ENCODE peak calls at places on chromosomes 16 and 17, in five cellular contexts. A is mammary epithelial cell, Z is fibroblast of lung, K is neuronal stem cell, S is astrocyte. P is an unnamed sample.

GRCh38 chr17:35913611-35914010 is 17.0 kb downstream of the RDM1 start:
- DNase-seq in A (no peak), Z (no peak), K (no peak), S (no peak), P (no peak)

GRCh38 chr17:3828151-3828851 is 17.7 kb downstream of the NCBP3 start:
- DNase-seq in A (no peak), Z (peak; percentile 84), K (no peak), S (peak; percentile 52), P (no peak)

GRCh38 chr17:17493249-17493985 is 2.8 kb downstream of the RASD1 start:
- DNase-seq in A (no peak), Z (no peak), K (no peak), S (no peak), P (peak; percentile 68)

GRCh38 chr17:78952706-78953105 is 27.0 kb downstream of the LGALS3BP start:
- DNase-seq in A (no peak), Z (no peak), K (no peak), S (no peak), P (no peak)

GRCh38 chr16:73047221-73047535 is 750 bp downstream of the ZFHX3 start:
- DNase-seq in A (no peak), Z (peak; percentile 70), K (no peak), S (peak; percentile 85), P (no peak)

GRCh38 chr17:72632026-72632684 is 460.3 kb downstream of the SLC39A11 start:
- DNase-seq in A (no peak), Z (no peak), K (no peak), S (no peak), P (no peak)

GRCh38 chr17:49849711-49850610 is 2.1 kb upstream of the TAC4 start:
- DNase-seq in A (no peak), Z (no peak), K (no peak), S (no peak), P (no peak)

GRCh38 chr16:89498839-89499238 is 8.5 kb upstream of the ANKRD11 start:
- DNase-seq in A (no peak), Z (no peak), K (no peak), S (no peak), P (no peak)

DNA sequence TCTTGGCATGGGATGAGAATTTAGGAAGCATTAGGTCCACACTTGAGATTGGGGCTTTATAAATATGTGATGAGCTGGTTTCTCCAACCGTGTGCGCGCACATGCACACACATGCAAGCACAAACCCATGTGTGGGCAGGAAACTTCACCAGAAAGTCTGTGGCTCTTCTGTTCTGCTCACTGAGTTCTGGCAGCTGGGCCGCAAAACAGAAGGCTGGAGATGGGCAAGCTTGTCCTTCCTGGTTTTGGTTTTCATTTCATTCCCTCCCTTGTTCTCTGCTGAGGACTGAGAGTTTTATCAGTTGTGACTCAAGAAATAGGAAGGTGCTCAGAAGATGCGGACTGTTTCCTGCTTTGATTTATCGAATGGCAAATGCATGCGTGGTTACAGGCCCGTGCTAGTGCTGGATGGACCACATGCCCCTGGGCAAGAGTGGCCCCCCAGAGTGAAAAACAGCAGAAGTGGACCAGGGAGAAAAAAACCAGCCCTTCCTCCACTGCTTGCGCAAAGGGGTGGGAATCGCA is 14.1 kb downstream of the MAP3K14 start:
- DNase-seq in A (peak; percentile 69), Z (peak; percentile 56), K (no peak), S (peak; percentile 90), P (no peak)
- H2AFZ ChIP-seq in A (peak overlapping the region; percentile 44), Z (no peak overlapping the region), K (no peak overlapping the region), S (no peak overlapping the region), P (no peak overlapping the region)

GRCh38 chr17:901964-902363 is 77.6 kb downstream of the NXN start:
- DNase-seq in A (no peak), Z (no peak), K (no peak), S (no peak), P (no peak)
- H3K4me3 ChIP-seq in A (no peak overlapping the region), Z (no peak overlapping the region), K (peak overlapping the region; percentile 34), S (no peak overlapping the region), P (no peak overlapping the region)

GRCh38 chr17:62876664-62877411 is 68.7 kb upstream of the MARCHF10 start:
- DNase-seq in A (peak; percentile 20), Z (peak; percentile 66), K (no peak), S (peak; percentile 61), P (no peak)

GRCh38 chr17:62875296-62875695 is 67.2 kb upstream of the MARCHF10 start:
- DNase-seq in A (no peak), Z (no peak), K (no peak), S (no peak), P (no peak)

GRCh38 chr17:62871291-62871690 is 63.2 kb upstream of the MARCHF10 start:
- DNase-seq in A (no peak), Z (no peak), K (no peak), S (no peak), P (peak; percentile 13)

GRCh38 chr17:62880120-62880519 is 72.0 kb upstream of the MARCHF10 start:
- DNase-seq in A (no peak), Z (no peak), K (no peak), S (no peak), P (no peak)

DNA sequence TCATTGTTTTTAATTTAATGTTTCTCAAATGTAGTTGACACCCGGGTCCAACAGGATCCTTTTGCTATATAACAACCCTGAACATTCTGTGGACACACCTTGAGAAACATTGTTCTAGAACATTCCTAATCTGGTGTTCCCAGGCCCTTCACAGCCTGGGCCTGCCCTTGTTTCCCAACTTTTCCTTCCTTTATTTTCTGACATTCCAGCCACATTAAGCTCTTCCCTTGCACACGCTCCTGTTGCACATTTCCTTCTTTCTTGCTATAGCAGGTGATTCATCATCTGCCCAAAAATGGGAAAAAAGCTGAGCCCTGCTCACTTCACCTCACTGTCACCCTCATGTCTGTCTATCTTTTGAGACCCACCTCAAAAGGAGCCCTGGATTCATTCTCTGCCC is 67.9 kb upstream of the MARCHF10 start:
- DNase-seq in A (peak; percentile 10), Z (no peak), K (no peak), S (peak; percentile 20), P (no peak)
- H2AFZ ChIP-seq in A (peak overlapping the region; percentile 65), Z (no peak overlapping the region), K (no peak overlapping the region), S (no peak overlapping the region), P (no peak overlapping the region)

GRCh38 chr17:81868674-81869220 is 2.4 kb downstream of the ARHGDIA start:
- DNase-seq in A (peak; percentile 50), Z (peak; percentile 87), K (no peak), S (peak; percentile 81), P (peak; percentile 35)
- H3K4me3 ChIP-seq in A (no peak overlapping the region), Z (no peak overlapping the region), K (no peak overlapping the region), S (peak overlapping the region; percentile 92), P (no peak overlapping the region)

GRCh38 chr16:87279094-87279658 is 38.0 kb downstream of the C16orf95 start:
- DNase-seq in A (no peak), Z (no peak), K (no peak), S (no peak), P (no peak)
- H2AFZ ChIP-seq in A (no peak overlapping the region), Z (no peak overlapping the region), K (peak overlapping the region; percentile 80), S (no peak overlapping the region), P (no peak overlapping the region)

P was measured in neural progenitor cell.